ENCODE peak calls at places on chromosomes 13 and 19, in ten cellular contexts. K, E, T, N, X, U, Z, P, Q and R are unnamed samples.

GRCh38 chr19:15248648-15249559 is 16.7 kb upstream of the EPHX3 start:
- DNase-seq in P (peak), T (peak), U (peak), X (peak), K (no peak), Q (no peak), Z (peak), N (no peak), E (peak), R (no peak)

GRCh38 chr19:10896851-10897526 is 25.6 kb downstream of the CARM1 start:
- DNase-seq in Z (no peak), T (no peak), U (no peak), N (peak), X (no peak), E (no peak), K (no peak), P (peak), Q (no peak), R (peak)

GRCh38 chr13:113759525-113760137 is 605 bp downstream of the TMEM255B start:
- DNase-seq in Z (peak), E (no peak), T (no peak), P (no peak), N (no peak), X (no peak), Q (no peak), K (peak), U (peak), R (no peak)

GRCh38 chr19:41933693-41934426 is 5.6 kb upstream of the ERFL start:
- DNase-seq in P (no peak), X (no peak), N (no peak), Z (no peak), Q (no peak), U (no peak), E (no peak), T (no peak), K (no peak), R (no peak)

GRCh38 chr13:75145926-75146325 is 336.0 kb downstream of the TBC1D4 start:
- DNase-seq in U (no peak), P (no peak), E (no peak), T (no peak), Q (no peak), N (no peak), K (no peak), X (no peak), Z (no peak), R (no peak)

GRCh38 chr19:55146648-55147218 is 2.3 kb downstream of the TNNT1 start:
- DNase-seq in Q (no peak), Z (no peak), X (no peak), P (no peak), N (peak), T (no peak), E (no peak), K (peak), U (no peak), R (no peak)

GRCh38 chr13:80329250-80329649 is 11.7 kb downstream of the SPRY2 start:
- DNase-seq in T (no peak), Q (no peak), N (no peak), E (no peak), Z (no peak), U (no peak), K (no peak), X (no peak), P (no peak), R (no peak)

GRCh38 chr13:66402071-66402470 is 828.1 kb downstream of the PCDH9 start:
- DNase-seq in Q (no peak), P (no peak), N (no peak), E (no peak), U (no peak), K (no peak), Z (no peak), X (no peak), T (no peak), R (no peak)

GRCh38 chr13:22836475-22836874 is 344.3 kb upstream of the SGCG start:
- DNase-seq in N (no peak), T (no peak), X (no peak), K (no peak), P (no peak), U (no peak), Q (no peak), Z (no peak), E (no peak), R (no peak)

GRCh38 chr13:66410314-66410713 is 819.8 kb downstream of the PCDH9 start:
- DNase-seq in N (no peak), E (no peak), P (no peak), Q (no peak), U (no peak), X (no peak), K (no peak), T (no peak), Z (no peak), R (no peak)

GRCh38 chr19:7340959-7341837 is 7.5 kb upstream of the ARHGEF18 start:
- DNase-seq in X (peak), P (peak), Q (peak), Z (peak), U (peak), N (peak), K (peak), E (peak), T (peak), R (peak)
- TF ChIP-seq POLR2AphosphoS5 in X (no peak), P (peak), Q (no peak), Z (no peak), U (peak), N (no peak), K (no peak), E (no peak), T (no peak), R (no peak)

GRCh38 chr13:30305456-30305855 is 1.9 kb downstream of the KATNAL1 start:
- DNase-seq in E (no peak), Q (no peak), Z (no peak), X (no peak), T (no peak), P (no peak), K (no peak), U (no peak), N (no peak), R (no peak)

GRCh38 chr13:30307966-30308290 is 577 bp upstream of the KATNAL1 start:
- DNase-seq in T (no peak), X (no peak), Q (no peak), U (no peak), N (no peak), P (no peak), Z (no peak), E (no peak), K (no peak), R (no peak)

GRCh38 chr13:30307194-30307965 is at the start of gene KATNAL1:
- DNase-seq in U (peak), Z (peak), T (peak), K (peak), N (peak), E (peak), P (peak), Q (no peak), X (peak), R (peak)

GRCh38 chr13:30306762-30307193 is 573 bp downstream of the KATNAL1 start:
- DNase-seq in Z (peak), E (peak), N (peak), P (peak), U (peak), X (peak), K (peak), Q (peak), T (peak), R (peak)

DNA sequence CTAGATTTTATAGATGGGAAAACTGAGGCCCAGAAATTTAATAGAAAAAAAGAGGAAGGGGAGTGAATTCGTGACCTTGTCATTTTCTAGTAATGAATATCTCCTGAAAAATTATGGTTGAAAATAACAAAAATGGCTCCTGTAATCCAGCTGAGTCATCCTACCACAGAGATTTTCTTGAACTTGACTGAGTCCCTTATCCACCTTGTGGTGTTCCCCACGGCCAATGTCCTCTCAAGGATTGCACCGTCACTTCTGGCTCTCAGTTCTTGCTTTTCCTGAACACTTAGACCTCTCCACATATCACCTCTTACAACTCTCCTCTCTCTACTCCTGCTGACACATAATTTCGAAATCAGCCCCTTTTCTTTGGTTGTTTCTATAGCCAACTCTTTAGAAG is 1.2 kb upstream of the KATNAL1 start:
- DNase-seq in P (no peak), K (no peak), E (no peak), X (no peak), Q (no peak), T (no peak), U (no peak), N (no peak), Z (no peak), R (peak)
- H3K4me3 ChIP-seq in P (no peak), K (peak), E (no peak), X (no peak), Q (no peak), T (no peak), U (no peak), N (no peak), Z (no peak), R (no peak)

DNA sequence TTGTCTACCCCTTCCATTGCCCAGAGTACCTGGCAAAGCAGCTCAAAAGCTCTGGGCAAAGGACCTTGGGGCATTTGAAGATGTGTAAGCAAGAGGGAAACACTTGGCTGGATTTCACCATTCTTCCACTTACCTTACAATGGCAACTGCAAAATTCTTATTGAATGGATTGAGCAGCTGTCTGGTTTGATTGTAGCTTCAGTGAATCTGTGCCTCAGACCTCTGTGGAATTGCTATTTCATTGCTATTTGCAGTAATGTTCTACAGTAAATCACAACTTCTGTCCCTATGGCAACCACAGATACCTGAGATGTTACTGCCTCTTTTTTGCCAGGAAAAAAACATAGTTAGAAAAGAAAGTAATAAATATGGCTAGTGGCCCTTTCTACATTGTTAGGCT is 519.6 kb downstream of the SUCLA2 start:
- DNase-seq in K (no peak), X (no peak), T (no peak), E (no peak), U (no peak), Q (no peak), P (no peak), Z (no peak), N (no peak), R (no peak)
- TF ChIP-seq POLR2AphosphoS5 in K (no peak), X (no peak), T (no peak), E (no peak), U (no peak), Q (no peak), P (no peak), Z (no peak), N (no peak), R (no peak)

GRCh38 chr13:110706570-110707378 is 858 bp upstream of the CARS2 start:
- DNase-seq in X (no peak), E (no peak), P (no peak), N (no peak), T (no peak), K (no peak), U (no peak), Q (no peak), Z (no peak), R (no peak)
- H3K4me3 ChIP-seq in X (peak), E (peak), P (peak), N (peak), T (peak), K (peak), U (peak), Q (peak), Z (peak), R (peak)

GRCh38 chr19:2641332-2641698 is 61.2 kb downstream of the GNG7 start:
- DNase-seq in E (no peak), K (no peak), N (no peak), U (no peak), P (no peak), Q (no peak), Z (no peak), T (no peak), X (no peak), R (no peak)

GRCh38 chr19:2636897-2637683 is 65.4 kb downstream of the GNG7 start:
- DNase-seq in P (peak), T (no peak), Q (no peak), E (peak), X (no peak), Z (peak), K (peak), U (peak), N (peak), R (no peak)

GRCh38 chr19:2639999-2640398 is 62.5 kb downstream of the GNG7 start:
- DNase-seq in K (no peak), T (no peak), X (no peak), E (no peak), U (no peak), Z (no peak), Q (no peak), N (no peak), P (no peak), R (no peak)

GRCh38 chr19:2638417-2638940 is 64.0 kb downstream of the GNG7 start:
- DNase-seq in Z (no peak), K (no peak), E (no peak), P (no peak), Q (no peak), N (no peak), U (no peak), X (no peak), T (no peak), R (no peak)

DNA sequence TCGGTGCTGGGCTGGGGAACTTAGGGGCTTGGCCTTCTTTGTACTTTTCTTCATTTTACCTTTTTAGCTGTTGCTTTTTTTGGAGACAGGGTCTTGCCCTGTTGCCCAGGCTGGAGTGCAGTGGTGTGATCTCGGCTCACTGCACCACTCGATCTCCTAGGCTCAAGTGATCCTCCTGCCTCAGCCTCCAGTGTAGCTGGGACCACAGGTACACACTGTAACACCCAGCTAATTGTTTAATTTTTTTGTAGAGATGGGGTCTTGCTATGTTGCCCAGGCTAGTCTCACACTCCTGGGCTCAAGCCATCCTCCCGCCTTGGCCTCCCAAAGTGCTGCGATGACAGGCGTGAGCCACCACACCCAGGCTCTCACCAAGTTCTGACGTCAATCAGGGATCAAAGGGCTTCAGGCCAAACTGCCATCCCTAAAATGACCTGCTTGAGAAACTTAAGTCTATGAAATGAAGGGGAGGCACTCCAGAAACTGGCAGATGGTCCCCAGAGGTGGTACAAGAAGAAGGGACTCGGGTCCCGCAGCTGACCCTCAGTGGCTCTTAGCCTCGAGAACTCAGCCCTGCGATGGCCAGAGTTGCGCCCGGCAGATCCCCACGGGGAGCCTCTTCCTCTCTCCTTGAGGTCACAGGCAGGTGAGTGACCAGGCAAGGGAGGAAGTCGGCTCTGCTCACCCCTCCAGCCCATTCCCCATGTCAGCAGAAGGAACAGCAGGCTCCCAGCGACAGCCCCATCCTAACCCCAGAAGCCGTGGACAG is 61.7 kb downstream of the GNG7 start:
- DNase-seq in P (no peak), Z (no peak), X (no peak), E (no peak), N (no peak), K (no peak), U (no peak), Q (no peak), T (no peak), R (no peak)
- TF ChIP-seq POLR2AphosphoS5 in P (no peak), Z (no peak), X (no peak), E (no peak), N (no peak), K (no peak), U (no peak), Q (no peak), T (no peak), R (no peak)

GRCh38 chr19:1073956-1074511 is 7.1 kb downstream of the ARHGAP45 start:
- DNase-seq in Q (no peak), X (no peak), E (no peak), Z (no peak), U (no peak), T (no peak), N (no peak), P (no peak), K (no peak), R (no peak)
- H3K4me3 ChIP-seq in Q (no peak), X (peak), E (peak), Z (no peak), U (no peak), T (peak), N (no peak), P (no peak), K (no peak), R (no peak)

GRCh38 chr19:2627855-2628254 is 74.6 kb downstream of the GNG7 start:
- DNase-seq in P (no peak), K (no peak), U (no peak), Q (no peak), N (no peak), E (no peak), Z (no peak), T (no peak), X (no peak), R (no peak)

GRCh38 chr19:2623743-2624142 is 78.8 kb downstream of the GNG7 start:
- DNase-seq in X (no peak), P (no peak), N (no peak), Z (no peak), T (no peak), E (no peak), K (no peak), Q (no peak), U (no peak), R (no peak)

GRCh38 chr19:2627319-2627829 is 75.1 kb downstream of the GNG7 start:
- DNase-seq in E (peak), X (peak), U (peak), K (no peak), Z (peak), Q (no peak), N (peak), P (peak), T (no peak), R (no peak)

GRCh38 chr19:2624537-2625091 is 77.9 kb downstream of the GNG7 start:
- DNase-seq in K (peak), E (no peak), X (peak), U (peak), T (no peak), P (no peak), Z (peak), Q (no peak), N (peak), R (no peak)

GRCh38 chr19:2625434-2625833 is 77.1 kb downstream of the GNG7 start:
- DNase-seq in Z (peak), E (peak), K (no peak), T (no peak), X (no peak), P (no peak), N (no peak), Q (no peak), U (peak), R (peak)
- TF ChIP-seq POLR2AphosphoS5 in Z (no peak), E (peak), K (no peak), T (no peak), X (no peak), P (no peak), N (no peak), Q (no peak), U (no peak), R (no peak)

GRCh38 chr19:17194608-17195007 is 20.5 kb upstream of the USE1 start:
- DNase-seq in Z (no peak), T (no peak), X (no peak), E (no peak), P (no peak), K (no peak), Q (no peak), U (no peak), N (no peak), R (no peak)
- H3K4me3 ChIP-seq in Z (no peak), T (no peak), X (no peak), E (no peak), P (no peak), K (no peak), Q (no peak), U (no peak), N (no peak), R (no peak)